ENCODE peak calls at places on chromosomes 2 and 18, in eight cellular contexts. B is GM23248; X is islet precursor cell; L is GM03348; C is immature natural killer cell; U is LHCN-M2; G is activated CD8-positive, alpha-beta memory T cell treated with anti-CD3 and anti-CD28 coated beads, Interleukin-2, amount 50 U/mL, for 4 hours; H is foreskin melanocyte. A is an unnamed sample.

GRCh38 chr2:38522754-38523349 is 79.9 kb downstream of the HNRNPLL start:
- DNase-seq in B (no peak), C (no peak), L (no peak), X (no peak), G (no peak), H (no peak), U (no peak), A (no peak)

GRCh38 chr2:43407826-43408783 is 181.7 kb upstream of the ZFP36L2 start:
- DNase-seq in H (no peak), X (no peak), U (no peak), B (peak; percentile 19), G (no peak), C (no peak), L (no peak), A (no peak)

GRCh38 chr2:227766361-227766883 is 20.7 kb downstream of the SCYGR8 start:
- DNase-seq in U (peak; percentile 70), G (peak; percentile 64), C (no peak), H (peak; percentile 50), L (peak; percentile 91), B (peak; percentile 83), X (peak; percentile 92), A (peak; percentile 84)

GRCh38 chr2:8520791-8521344 is 161.0 kb upstream of the ID2 start:
- DNase-seq in L (no peak), U (no peak), H (no peak), C (no peak), X (no peak), B (no peak), G (no peak), A (no peak)

GRCh38 chr2:75853441-75853840 is 142.7 kb upstream of the GCFC2 start:
- DNase-seq in L (no peak), X (no peak), C (no peak), B (no peak), G (no peak), U (no peak), H (no peak), A (no peak)

GRCh38 chr18:10850828-10851227 is 298.5 kb downstream of the PIEZO2 start:
- DNase-seq in H (no peak), X (no peak), L (no peak), B (no peak), U (no peak), C (no peak), G (no peak), A (no peak)

GRCh38 chr2:25698752-25699151 is 25.4 kb upstream of the DTNB start:
- DNase-seq in U (no peak), G (no peak), B (no peak), X (no peak), L (no peak), H (no peak), C (no peak), A (no peak)

GRCh38 chr2:217367464-217367863 is 507.6 kb upstream of the TNP1 start:
- DNase-seq in U (no peak), H (no peak), L (no peak), B (peak; percentile 38), C (no peak), X (no peak), G (no peak), A (no peak)

GRCh38 chr2:237354930-237355329 is 59.0 kb downstream of the COL6A3 start:
- DNase-seq in B (peak; percentile 83), C (no peak), U (no peak), L (peak; percentile 84), G (no peak), H (no peak), X (no peak), A (no peak)

A was measured in coronary artery.